ENCODE peak calls at places on chromosomes 16 and 17, in four cellular contexts. F, O, H and P are unnamed samples.

GRCh38 chr16:13435873-13436474 is 484.0 kb upstream of the ERCC4 start:
- DNase-seq in F (no peak), O (no peak), H (no peak), P (no peak)

GRCh38 chr17:45857977-45858708 is 13.5 kb downstream of the SPPL2C start:
- DNase-seq in O (no peak), H (no peak), F (no peak), P (no peak)

GRCh38 chr16:11833951-11834695 is 17.2 kb downstream of the RSL1D1 start:
- DNase-seq in F (no peak), O (no peak), H (no peak), P (no peak)

GRCh38 chr17:47901423-47901822 is 5.4 kb downstream of the SP2 start:
- DNase-seq in O (no peak), F (no peak), H (no peak), P (no peak)

GRCh38 chr16:89922477-89922883 is 662 bp upstream of the TUBB3 start:
- DNase-seq in H (peak), F (peak), O (no peak), P (peak)

GRCh38 chr17:55487727-55488436 is 23.4 kb downstream of the SMIM36 start:
- DNase-seq in F (no peak), H (no peak), O (no peak), P (no peak)

GRCh38 chr17:38577645-38578173 is 28.0 kb downstream of the SRCIN1 start:
- DNase-seq in O (no peak), H (no peak), F (no peak), P (no peak)

GRCh38 chr17:68296217-68297140 is 5.2 kb downstream of the ARSG start:
- DNase-seq in O (no peak), H (peak), F (no peak), P (no peak)

GRCh38 chr17:1724869-1725641 is 551 bp downstream of the WDR81 start:
- DNase-seq in F (peak), O (no peak), H (no peak), P (no peak)

GRCh38 chr16:27364493-27365141 is 37.4 kb upstream of the IL21R start:
- DNase-seq in H (peak), O (no peak), F (no peak), P (no peak)

GRCh38 chr17:63279498-63280230 is 166.4 kb downstream of the CYB561 start:
- DNase-seq in H (no peak), F (no peak), O (no peak), P (no peak)

GRCh38 chr17:29084476-29085148 is 41.7 kb downstream of the PIPOX start:
- DNase-seq in O (no peak), H (peak), F (no peak), P (peak)

GRCh38 chr16:88857728-88858339 is 907 bp downstream of the TRAPPC2L start:
- DNase-seq in F (no peak), H (peak), O (peak), P (peak)

GRCh38 chr17:30554839-30555751 is 77.9 kb downstream of the GOSR1 start:
- DNase-seq in O (no peak), F (no peak), H (no peak), P (no peak)

GRCh38 chr16:27310576-27311448 is 3.0 kb upstream of the IL4R start:
- DNase-seq in O (no peak), H (no peak), F (peak), P (peak)

DNA sequence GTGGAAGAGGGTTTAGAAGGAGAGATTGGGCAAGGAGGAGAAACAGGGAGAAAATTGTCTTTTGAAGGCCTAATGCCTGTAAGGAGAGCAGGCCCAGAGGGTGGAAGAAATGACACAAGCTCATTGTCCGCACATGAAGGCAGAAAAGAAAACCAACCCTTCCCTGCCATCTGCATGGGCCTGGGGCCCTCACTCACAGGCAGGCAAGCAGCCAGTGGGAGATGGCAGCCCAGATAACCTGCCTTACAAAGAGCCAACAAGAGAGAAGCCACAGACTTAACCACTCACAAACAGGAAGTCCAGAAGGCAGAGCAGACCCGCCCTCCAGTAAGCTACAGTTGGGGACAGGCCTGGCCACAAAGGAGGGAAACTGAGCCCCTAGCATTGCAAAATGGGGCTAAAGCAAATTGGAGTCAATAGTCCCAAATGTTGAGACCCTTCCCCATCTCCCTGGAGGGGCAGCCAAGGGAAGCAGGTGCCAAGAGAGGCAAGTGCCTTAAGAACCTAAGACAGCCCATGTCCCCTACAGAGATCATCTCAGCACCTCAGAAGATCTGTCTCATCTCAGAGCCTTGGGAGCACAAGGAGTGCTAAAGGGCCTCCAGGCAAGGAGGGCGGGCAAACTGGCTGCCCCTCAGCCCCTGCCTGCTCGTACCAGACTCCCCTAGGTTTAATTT is 7.3 kb upstream of the TSPOAP1 start:
- DNase-seq in F (peak), H (peak), O (no peak), P (peak)
- TF ChIP-seq POLR2AphosphoS5 in F (no peak), H (peak), O (peak), P (no peak)

GRCh38 chr16:6375471-6376075 is 957.1 kb upstream of the RBFOX1 start:
- DNase-seq in O (no peak), H (no peak), F (no peak), P (no peak)

GRCh38 chr16:6382787-6383515 is 949.7 kb upstream of the RBFOX1 start:
- DNase-seq in F (no peak), H (no peak), O (no peak), P (no peak)

GRCh38 chr16:6374816-6375215 is 957.8 kb upstream of the RBFOX1 start:
- DNase-seq in O (no peak), F (no peak), H (no peak), P (no peak)

DNA sequence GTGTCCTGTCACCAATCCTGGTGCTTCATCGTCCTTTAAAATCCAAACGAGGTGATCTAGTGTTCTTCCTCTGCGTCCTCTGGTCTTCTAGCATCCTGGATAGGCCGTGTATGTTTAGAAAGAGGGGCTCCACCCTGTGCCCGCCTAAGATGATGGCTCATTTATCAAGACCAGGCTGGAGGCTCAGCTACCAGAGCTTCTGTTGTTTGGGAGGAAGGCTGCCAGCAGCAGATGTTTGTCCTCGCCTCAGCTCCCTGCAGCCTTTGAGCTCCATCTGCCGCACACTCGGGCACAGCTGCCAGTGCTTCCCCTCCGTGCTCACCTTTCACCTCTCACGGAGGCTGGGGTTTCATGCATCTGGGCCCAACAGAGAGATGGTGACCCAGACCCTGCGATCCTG is 954.7 kb upstream of the RBFOX1 start:
- DNase-seq in F (no peak), H (no peak), O (no peak), P (no peak)
- TF ChIP-seq POLR2AphosphoS5 in F (no peak), H (no peak), O (no peak), P (no peak)

GRCh38 chr16:81696959-81697293 is 82.2 kb upstream of the PLCG2 start:
- DNase-seq in H (no peak), F (no peak), O (no peak), P (no peak)

GRCh38 chr16:81697321-81697885 is 81.7 kb upstream of the PLCG2 start:
- DNase-seq in O (peak), F (no peak), H (peak), P (no peak)

GRCh38 chr16:81699596-81699995 is 79.5 kb upstream of the PLCG2 start:
- DNase-seq in H (no peak), O (no peak), F (no peak), P (no peak)

GRCh38 chr16:81696136-81696958 is 82.7 kb upstream of the PLCG2 start:
- DNase-seq in O (no peak), F (no peak), H (no peak), P (no peak)

GRCh38 chr16:81697886-81698635 is 81.0 kb upstream of the PLCG2 start:
- DNase-seq in O (no peak), F (no peak), H (no peak), P (no peak)
- TF ChIP-seq POLR2AphosphoS5 in O (no peak), F (no peak), H (no peak), P (no peak)

GRCh38 chr16:24900230-24900629 is 54.5 kb downstream of the SLC5A11 start:
- DNase-seq in O (no peak), H (no peak), F (no peak), P (peak)

GRCh38 chr16:24890746-24891145 is 45.0 kb downstream of the SLC5A11 start:
- DNase-seq in H (no peak), O (no peak), F (no peak), P (peak)

GRCh38 chr16:24896439-24896838 is 50.7 kb downstream of the SLC5A11 start:
- DNase-seq in O (peak), H (no peak), F (no peak), P (no peak)
- TF ChIP-seq POLR2AphosphoS5 in O (no peak), H (no peak), F (no peak), P (no peak)

GRCh38 chr16:53476867-53477266 is 26.1 kb downstream of the AKTIP start:
- DNase-seq in H (no peak), F (no peak), O (no peak), P (no peak)
- TF ChIP-seq POLR2AphosphoS5 in H (no peak), F (no peak), O (no peak), P (no peak)